ENCODE peak calls at places on chromosomes 11 and 22, in five cellular contexts. One of them, this sample, is unnamed.

GRCh38 chr11:69645801-69646492 is 5.0 kb downstream of the CCND1 start:
- DNase-seq in psoas muscle: no peak
- DNase-seq in brain pericyte: no peak
- DNase-seq in stimulated activated CD4-positive, alpha-beta T cell treated with anti-CD3 and anti-CD28 coated beads, Interleukin-4, amount 100 ng/mL, for 1 hour: no peak
- DNase-seq in DMS79 treated with DMSO at 0.1 percent for 48 hours: no peak
- DNase-seq in this sample: no peak

GRCh38 chr11:61507962-61508824 is at the start of gene LRRC10B:
- DNase-seq in psoas muscle: no peak
- DNase-seq in brain pericyte: no peak
- DNase-seq in stimulated activated CD4-positive, alpha-beta T cell treated with anti-CD3 and anti-CD28 coated beads, Interleukin-4, amount 100 ng/mL, for 1 hour: peak
- DNase-seq in DMS79 treated with DMSO at 0.1 percent for 48 hours: peak
- DNase-seq in this sample: peak

GRCh38 chr22:30212363-30212995 is 34.1 kb downstream of the LIF start:
- DNase-seq in psoas muscle: peak
- DNase-seq in brain pericyte: peak
- DNase-seq in stimulated activated CD4-positive, alpha-beta T cell treated with anti-CD3 and anti-CD28 coated beads, Interleukin-4, amount 100 ng/mL, for 1 hour: no peak
- DNase-seq in DMS79 treated with DMSO at 0.1 percent for 48 hours: no peak
- DNase-seq in this sample: no peak

GRCh38 chr22:45640291-45640940 is 31.2 kb upstream of the ATXN10 start:
- DNase-seq in psoas muscle: no peak
- DNase-seq in brain pericyte: no peak
- DNase-seq in stimulated activated CD4-positive, alpha-beta T cell treated with anti-CD3 and anti-CD28 coated beads, Interleukin-4, amount 100 ng/mL, for 1 hour: no peak
- DNase-seq in DMS79 treated with DMSO at 0.1 percent for 48 hours: no peak
- DNase-seq in this sample: no peak

GRCh38 chr22:29605236-29605850 is 1.9 kb downstream of the NF2 start:
- DNase-seq in psoas muscle: no peak
- DNase-seq in brain pericyte: no peak
- DNase-seq in stimulated activated CD4-positive, alpha-beta T cell treated with anti-CD3 and anti-CD28 coated beads, Interleukin-4, amount 100 ng/mL, for 1 hour: no peak
- DNase-seq in DMS79 treated with DMSO at 0.1 percent for 48 hours: no peak
- DNase-seq in this sample: no peak

GRCh38 chr11:27720277-27720830 is 20.1 kb upstream of the BDNF start:
- DNase-seq in psoas muscle: no peak
- DNase-seq in brain pericyte: no peak
- DNase-seq in stimulated activated CD4-positive, alpha-beta T cell treated with anti-CD3 and anti-CD28 coated beads, Interleukin-4, amount 100 ng/mL, for 1 hour: no peak
- DNase-seq in DMS79 treated with DMSO at 0.1 percent for 48 hours: no peak
- DNase-seq in this sample: peak

GRCh38 chr11:43954241-43954640 is 11.8 kb downstream of the C11orf96 start:
- DNase-seq in psoas muscle: no peak
- DNase-seq in brain pericyte: no peak
- DNase-seq in stimulated activated CD4-positive, alpha-beta T cell treated with anti-CD3 and anti-CD28 coated beads, Interleukin-4, amount 100 ng/mL, for 1 hour: no peak
- DNase-seq in DMS79 treated with DMSO at 0.1 percent for 48 hours: no peak
- DNase-seq in this sample: no peak

GRCh38 chr11:58493676-58494075 is 14.2 kb downstream of the OR5B21 start:
- DNase-seq in psoas muscle: no peak
- DNase-seq in brain pericyte: no peak
- DNase-seq in stimulated activated CD4-positive, alpha-beta T cell treated with anti-CD3 and anti-CD28 coated beads, Interleukin-4, amount 100 ng/mL, for 1 hour: no peak
- DNase-seq in DMS79 treated with DMSO at 0.1 percent for 48 hours: no peak
- DNase-seq in this sample: no peak

GRCh38 chr11:93646399-93646798 is 15.1 kb upstream of the CEP295 start:
- DNase-seq in psoas muscle: no peak
- DNase-seq in brain pericyte: no peak
- DNase-seq in stimulated activated CD4-positive, alpha-beta T cell treated with anti-CD3 and anti-CD28 coated beads, Interleukin-4, amount 100 ng/mL, for 1 hour: no peak
- DNase-seq in DMS79 treated with DMSO at 0.1 percent for 48 hours: no peak
- DNase-seq in this sample: no peak

GRCh38 chr11:75000975-75001354 is 12.2 kb downstream of the NEU3 start:
- DNase-seq in psoas muscle: no peak
- DNase-seq in brain pericyte: no peak
- DNase-seq in stimulated activated CD4-positive, alpha-beta T cell treated with anti-CD3 and anti-CD28 coated beads, Interleukin-4, amount 100 ng/mL, for 1 hour: no peak
- DNase-seq in DMS79 treated with DMSO at 0.1 percent for 48 hours: no peak
- DNase-seq in this sample: no peak

This sample was measured in activated naive CD8-positive, alpha-beta T cell treated with anti-CD3 and anti-CD28 coated beads, Interleukin-2, amount 50 U/mL, for 24 hours.